ENCODE peak calls at places on chromosome 13, in eight cellular contexts. One of them, this sample, is unnamed.

GRCh38 chr13:104011505-104012270 is 945.5 kb upstream of the SLC10A2 start:
- DNase-seq in endothelial cell: no peak
- DNase-seq in ovary: no peak
- DNase-seq in AG09319: no peak
- DNase-seq in B cell: no peak
- DNase-seq in heart right ventricle: no peak
- DNase-seq in posterior cingulate gyrus: no peak
- DNase-seq in iris pigment epithelial cell: peak
- DNase-seq in this sample: no peak

GRCh38 chr13:110443633-110444225 is 117.8 kb downstream of the RAB20 start:
- DNase-seq in iris pigment epithelial cell: peak
- DNase-seq in endothelial cell: no peak
- DNase-seq in B cell: no peak
- DNase-seq in posterior cingulate gyrus: no peak
- DNase-seq in heart right ventricle: no peak
- DNase-seq in AG09319: no peak
- DNase-seq in ovary: peak
- DNase-seq in this sample: no peak

GRCh38 chr13:110714798-110715394 is 1.4 kb downstream of the ING1 start:
- DNase-seq in B cell: no peak
- DNase-seq in AG09319: no peak
- DNase-seq in heart right ventricle: peak
- DNase-seq in ovary: peak
- DNase-seq in endothelial cell: peak
- DNase-seq in posterior cingulate gyrus: peak
- DNase-seq in iris pigment epithelial cell: peak
- DNase-seq in this sample: peak

GRCh38 chr13:112972867-112973576 is 4.0 kb downstream of the MCF2L start:
- DNase-seq in posterior cingulate gyrus: peak
- DNase-seq in heart right ventricle: no peak
- DNase-seq in endothelial cell: no peak
- DNase-seq in iris pigment epithelial cell: no peak
- DNase-seq in B cell: no peak
- DNase-seq in ovary: no peak
- DNase-seq in AG09319: no peak
- DNase-seq in this sample: no peak

GRCh38 chr13:102402292-102402691 is 444 bp upstream of the FGF14 start:
- DNase-seq in endothelial cell: peak
- DNase-seq in iris pigment epithelial cell: peak
- DNase-seq in AG09319: no peak
- DNase-seq in B cell: peak
- DNase-seq in heart right ventricle: peak
- DNase-seq in posterior cingulate gyrus: peak
- DNase-seq in ovary: no peak
- DNase-seq in this sample: peak

GRCh38 chr13:20891768-20892167 is 10.8 kb downstream of the XPO4 start:
- DNase-seq in ovary: no peak
- DNase-seq in posterior cingulate gyrus: no peak
- DNase-seq in B cell: no peak
- DNase-seq in heart right ventricle: no peak
- DNase-seq in iris pigment epithelial cell: no peak
- DNase-seq in endothelial cell: no peak
- DNase-seq in AG09319: no peak
- DNase-seq in this sample: no peak

GRCh38 chr13:48973845-48974431 is 1.8 kb upstream of the FNDC3A start:
- DNase-seq in endothelial cell: no peak
- DNase-seq in posterior cingulate gyrus: no peak
- DNase-seq in heart right ventricle: no peak
- DNase-seq in B cell: no peak
- DNase-seq in ovary: no peak
- DNase-seq in iris pigment epithelial cell: no peak
- DNase-seq in AG09319: no peak
- DNase-seq in this sample: no peak

GRCh38 chr13:21297452-21297851 is 121.0 kb downstream of the MRPL57 start:
- DNase-seq in iris pigment epithelial cell: peak
- DNase-seq in heart right ventricle: no peak
- DNase-seq in posterior cingulate gyrus: no peak
- DNase-seq in B cell: peak
- DNase-seq in ovary: no peak
- DNase-seq in AG09319: no peak
- DNase-seq in endothelial cell: no peak
- DNase-seq in this sample: no peak

GRCh38 chr13:103573446-103573845 is 507.2 kb upstream of the SLC10A2 start:
- DNase-seq in ovary: no peak
- DNase-seq in AG09319: no peak
- DNase-seq in iris pigment epithelial cell: no peak
- DNase-seq in B cell: no peak
- DNase-seq in heart right ventricle: no peak
- DNase-seq in endothelial cell: no peak
- DNase-seq in posterior cingulate gyrus: no peak
- DNase-seq in this sample: no peak

GRCh38 chr13:60590775-60591174 is 193.8 kb downstream of the TDRD3 start:
- DNase-seq in posterior cingulate gyrus: no peak
- DNase-seq in endothelial cell: no peak
- DNase-seq in AG09319: no peak
- DNase-seq in ovary: no peak
- DNase-seq in heart right ventricle: no peak
- DNase-seq in iris pigment epithelial cell: no peak
- DNase-seq in B cell: no peak
- DNase-seq in this sample: no peak

GRCh38 chr13:44904982-44905381 is 84.3 kb downstream of the NUFIP1 start:
- DNase-seq in ovary: peak
- DNase-seq in endothelial cell: no peak
- DNase-seq in B cell: no peak
- DNase-seq in posterior cingulate gyrus: no peak
- DNase-seq in AG09319: peak
- DNase-seq in heart right ventricle: peak
- DNase-seq in iris pigment epithelial cell: peak
- DNase-seq in this sample: peak

GRCh38 chr13:45781553-45782326 is 69.8 kb downstream of the SIAH3 start:
- DNase-seq in ovary: no peak
- DNase-seq in posterior cingulate gyrus: no peak
- DNase-seq in heart right ventricle: peak
- DNase-seq in endothelial cell: no peak
- DNase-seq in B cell: no peak
- DNase-seq in AG09319: no peak
- DNase-seq in iris pigment epithelial cell: peak
- DNase-seq in this sample: no peak

GRCh38 chr13:25945596-25945995 is 106.2 kb downstream of the SHISA2 start:
- DNase-seq in iris pigment epithelial cell: peak
- DNase-seq in ovary: no peak
- DNase-seq in heart right ventricle: no peak
- DNase-seq in AG09319: no peak
- DNase-seq in endothelial cell: no peak
- DNase-seq in posterior cingulate gyrus: no peak
- DNase-seq in B cell: no peak
- DNase-seq in this sample: no peak

GRCh38 chr13:27601771-27602170 is 18.6 kb downstream of the LNX2 start:
- DNase-seq in AG09319: no peak
- DNase-seq in endothelial cell: no peak
- DNase-seq in B cell: no peak
- DNase-seq in iris pigment epithelial cell: no peak
- DNase-seq in posterior cingulate gyrus: no peak
- DNase-seq in ovary: no peak
- DNase-seq in heart right ventricle: no peak
- DNase-seq in this sample: no peak

GRCh38 chr13:26895081-26895807 is 134.7 kb upstream of the GPR12 start:
- DNase-seq in endothelial cell: no peak
- DNase-seq in B cell: no peak
- DNase-seq in posterior cingulate gyrus: no peak
- DNase-seq in heart right ventricle: no peak
- DNase-seq in ovary: no peak
- DNase-seq in iris pigment epithelial cell: no peak
- DNase-seq in AG09319: no peak
- DNase-seq in this sample: no peak

GRCh38 chr13:113630804-113631203 is 27.2 kb downstream of the ATP4B start:
- DNase-seq in endothelial cell: no peak
- DNase-seq in heart right ventricle: peak
- DNase-seq in iris pigment epithelial cell: no peak
- DNase-seq in ovary: no peak
- DNase-seq in B cell: no peak
- DNase-seq in posterior cingulate gyrus: peak
- DNase-seq in AG09319: no peak
- DNase-seq in this sample: no peak

GRCh38 chr13:50518791-50519201 is 324.7 kb downstream of the DLEU7 start:
- DNase-seq in B cell: no peak
- DNase-seq in iris pigment epithelial cell: peak
- DNase-seq in posterior cingulate gyrus: no peak
- DNase-seq in ovary: no peak
- DNase-seq in AG09319: no peak
- DNase-seq in endothelial cell: no peak
- DNase-seq in heart right ventricle: no peak
- DNase-seq in this sample: peak

GRCh38 chr13:84405286-84405685 is 523.0 kb upstream of the SLITRK1 start:
- DNase-seq in iris pigment epithelial cell: peak
- DNase-seq in ovary: no peak
- DNase-seq in posterior cingulate gyrus: no peak
- DNase-seq in B cell: no peak
- DNase-seq in endothelial cell: no peak
- DNase-seq in AG09319: no peak
- DNase-seq in heart right ventricle: no peak
- DNase-seq in this sample: no peak

GRCh38 chr13:61170791-61171330 is 244.8 kb downstream of the PCDH20 start:
- DNase-seq in AG09319: no peak
- DNase-seq in ovary: no peak
- DNase-seq in endothelial cell: no peak
- DNase-seq in heart right ventricle: peak
- DNase-seq in posterior cingulate gyrus: peak
- DNase-seq in B cell: no peak
- DNase-seq in iris pigment epithelial cell: no peak
- DNase-seq in this sample: peak

GRCh38 chr13:49353908-49354307 is 90.0 kb downstream of the CAB39L start:
- DNase-seq in endothelial cell: no peak
- DNase-seq in ovary: no peak
- DNase-seq in posterior cingulate gyrus: no peak
- DNase-seq in iris pigment epithelial cell: no peak
- DNase-seq in B cell: no peak
- DNase-seq in AG09319: no peak
- DNase-seq in heart right ventricle: no peak
- DNase-seq in this sample: no peak

GRCh38 chr13:66501187-66501586 is 728.9 kb downstream of the PCDH9 start:
- DNase-seq in endothelial cell: no peak
- DNase-seq in iris pigment epithelial cell: peak
- DNase-seq in AG09319: no peak
- DNase-seq in B cell: no peak
- DNase-seq in heart right ventricle: no peak
- DNase-seq in ovary: no peak
- DNase-seq in posterior cingulate gyrus: no peak
- DNase-seq in this sample: no peak

GRCh38 chr13:50081106-50081898 is 66.1 kb downstream of the KCNRG start:
- DNase-seq in endothelial cell: peak
- DNase-seq in iris pigment epithelial cell: no peak
- DNase-seq in posterior cingulate gyrus: peak
- DNase-seq in AG09319: no peak
- DNase-seq in B cell: peak
- DNase-seq in ovary: peak
- DNase-seq in heart right ventricle: peak
- DNase-seq in this sample: no peak

GRCh38 chr13:113724780-113725315 is 34.2 kb upstream of the TMEM255B start:
- DNase-seq in endothelial cell: peak
- DNase-seq in heart right ventricle: peak
- DNase-seq in AG09319: no peak
- DNase-seq in iris pigment epithelial cell: peak
- DNase-seq in ovary: peak
- DNase-seq in posterior cingulate gyrus: peak
- DNase-seq in B cell: peak
- DNase-seq in this sample: peak

GRCh38 chr13:97221989-97222700 is at the start of gene MBNL2:
- DNase-seq in AG09319: peak
- DNase-seq in heart right ventricle: peak
- DNase-seq in endothelial cell: peak
- DNase-seq in B cell: peak
- DNase-seq in ovary: peak
- DNase-seq in posterior cingulate gyrus: peak
- DNase-seq in iris pigment epithelial cell: peak
- DNase-seq in this sample: peak

GRCh38 chr13:36549771-36550170 is 117.5 kb downstream of the CCNA1 start:
- DNase-seq in posterior cingulate gyrus: no peak
- DNase-seq in B cell: no peak
- DNase-seq in iris pigment epithelial cell: no peak
- DNase-seq in AG09319: no peak
- DNase-seq in ovary: no peak
- DNase-seq in heart right ventricle: no peak
- DNase-seq in endothelial cell: no peak
- DNase-seq in this sample: no peak

GRCh38 chr13:87122551-87122950 is 548.6 kb upstream of the SLITRK5 start:
- DNase-seq in ovary: no peak
- DNase-seq in B cell: no peak
- DNase-seq in iris pigment epithelial cell: peak
- DNase-seq in endothelial cell: no peak
- DNase-seq in AG09319: no peak
- DNase-seq in posterior cingulate gyrus: no peak
- DNase-seq in heart right ventricle: no peak
- DNase-seq in this sample: no peak

GRCh38 chr13:71611292-71611691 is 255.7 kb downstream of the DACH1 start:
- DNase-seq in endothelial cell: no peak
- DNase-seq in iris pigment epithelial cell: no peak
- DNase-seq in ovary: no peak
- DNase-seq in B cell: no peak
- DNase-seq in posterior cingulate gyrus: no peak
- DNase-seq in heart right ventricle: no peak
- DNase-seq in AG09319: no peak
- DNase-seq in this sample: no peak

GRCh38 chr13:22270881-22271280 is 600.0 kb downstream of the FGF9 start:
- DNase-seq in endothelial cell: no peak
- DNase-seq in posterior cingulate gyrus: no peak
- DNase-seq in AG09319: no peak
- DNase-seq in ovary: no peak
- DNase-seq in heart right ventricle: no peak
- DNase-seq in B cell: no peak
- DNase-seq in iris pigment epithelial cell: no peak
- DNase-seq in this sample: no peak

GRCh38 chr13:112776354-112776753 is 86.5 kb downstream of the ATP11A start:
- DNase-seq in AG09319: no peak
- DNase-seq in ovary: no peak
- DNase-seq in B cell: no peak
- DNase-seq in heart right ventricle: no peak
- DNase-seq in posterior cingulate gyrus: peak
- DNase-seq in iris pigment epithelial cell: no peak
- DNase-seq in endothelial cell: no peak
- DNase-seq in this sample: no peak

GRCh38 chr13:30181856-30182651 is 125.3 kb downstream of the KATNAL1 start:
- DNase-seq in B cell: no peak
- DNase-seq in iris pigment epithelial cell: no peak
- DNase-seq in ovary: no peak
- DNase-seq in posterior cingulate gyrus: no peak
- DNase-seq in endothelial cell: no peak
- DNase-seq in AG09319: no peak
- DNase-seq in heart right ventricle: no peak
- DNase-seq in this sample: no peak

GRCh38 chr13:80367473-80367872 is 26.5 kb upstream of the SPRY2 start:
- DNase-seq in heart right ventricle: no peak
- DNase-seq in iris pigment epithelial cell: no peak
- DNase-seq in AG09319: no peak
- DNase-seq in ovary: no peak
- DNase-seq in posterior cingulate gyrus: no peak
- DNase-seq in B cell: no peak
- DNase-seq in endothelial cell: no peak
- DNase-seq in this sample: no peak

GRCh38 chr13:44263920-44264610 is 109.6 kb upstream of the SERP2 start:
- DNase-seq in endothelial cell: no peak
- DNase-seq in iris pigment epithelial cell: peak
- DNase-seq in AG09319: no peak
- DNase-seq in B cell: no peak
- DNase-seq in posterior cingulate gyrus: peak
- DNase-seq in ovary: peak
- DNase-seq in heart right ventricle: no peak
- DNase-seq in this sample: no peak

GRCh38 chr13:77896977-77897376 is 21.7 kb downstream of the EDNRB start:
- DNase-seq in heart right ventricle: no peak
- DNase-seq in iris pigment epithelial cell: no peak
- DNase-seq in ovary: no peak
- DNase-seq in endothelial cell: no peak
- DNase-seq in B cell: no peak
- DNase-seq in posterior cingulate gyrus: no peak
- DNase-seq in AG09319: no peak
- DNase-seq in this sample: no peak

GRCh38 chr13:97751477-97751876 is 202.0 kb upstream of the IPO5 start:
- DNase-seq in B cell: no peak
- DNase-seq in posterior cingulate gyrus: no peak
- DNase-seq in heart right ventricle: no peak
- DNase-seq in endothelial cell: no peak
- DNase-seq in AG09319: no peak
- DNase-seq in ovary: no peak
- DNase-seq in iris pigment epithelial cell: no peak
- DNase-seq in this sample: no peak